ENCODE peak calls at places on chromosomes 12 and 14, in six cellular contexts. One of them, this sample, is unnamed.

GRCh38 chr12:71371132-71371531 is 68.5 kb upstream of the LGR5 start:
- DNase-seq in HCT116: peak; percentile 3
- DNase-seq in H1: no peak
- DNase-seq in A549: no peak
- DNase-seq in GM12878: no peak
- DNase-seq in endothelial cell of umbilical vein: no peak
- DNase-seq in this sample: peak; percentile 28

GRCh38 chr14:44180975-44181374 is 326.1 kb downstream of the FSCB start:
- DNase-seq in HCT116: no peak
- DNase-seq in endothelial cell of umbilical vein: no peak
- DNase-seq in GM12878: no peak
- DNase-seq in A549: no peak
- DNase-seq in H1: no peak
- DNase-seq in this sample: no peak

GRCh38 chr14:21084988-21085853 is 13.2 kb downstream of the ZNF219 start:
- DNase-seq in H1: no peak
- DNase-seq in A549: no peak
- DNase-seq in GM12878: no peak
- DNase-seq in endothelial cell of umbilical vein: no peak
- DNase-seq in HCT116: no peak
- DNase-seq in this sample: no peak

GRCh38 chr14:50387543-50387942 is 9.1 kb downstream of the CDKL1 start:
- DNase-seq in A549: no peak
- DNase-seq in H1: no peak
- DNase-seq in HCT116: no peak
- DNase-seq in GM12878: no peak
- DNase-seq in endothelial cell of umbilical vein: no peak
- DNase-seq in this sample: no peak

GRCh38 chr14:50037837-50038236 is 78.5 kb downstream of the VCPKMT start:
- DNase-seq in A549: no peak
- DNase-seq in H1: no peak
- DNase-seq in endothelial cell of umbilical vein: no peak
- DNase-seq in GM12878: no peak
- DNase-seq in HCT116: no peak
- DNase-seq in this sample: no peak

GRCh38 chr12:63420206-63420644 is 248.1 kb downstream of the DPY19L2 start:
- DNase-seq in H1: peak; percentile 58
- DNase-seq in GM12878: peak; percentile 24
- DNase-seq in HCT116: peak; percentile 73
- DNase-seq in A549: peak; percentile 76
- DNase-seq in endothelial cell of umbilical vein: peak; percentile 80
- DNase-seq in this sample: peak; percentile 92

GRCh38 chr12:5505751-5506150 is 73.8 kb downstream of the NTF3 start:
- DNase-seq in H1: no peak
- DNase-seq in HCT116: no peak
- DNase-seq in GM12878: no peak
- DNase-seq in A549: no peak
- DNase-seq in endothelial cell of umbilical vein: no peak
- DNase-seq in this sample: no peak

GRCh38 chr14:81625343-81625742 is 91.7 kb upstream of the SEL1L start:
- DNase-seq in GM12878: no peak
- DNase-seq in H1: no peak
- DNase-seq in endothelial cell of umbilical vein: no peak
- DNase-seq in HCT116: peak; percentile 15
- DNase-seq in A549: peak; percentile 29
- DNase-seq in this sample: peak; percentile 46

GRCh38 chr14:89600950-89601826 is 184.2 kb upstream of the FOXN3 start:
- DNase-seq in HCT116: no peak
- DNase-seq in GM12878: no peak
- DNase-seq in endothelial cell of umbilical vein: peak; percentile 27
- DNase-seq in H1: no peak
- DNase-seq in A549: no peak
- DNase-seq in this sample: no peak

GRCh38 chr12:75364918-75365317 is 26.0 kb upstream of the GLIPR1L2 start:
- DNase-seq in GM12878: no peak
- DNase-seq in H1: no peak
- DNase-seq in HCT116: no peak
- DNase-seq in A549: no peak
- DNase-seq in endothelial cell of umbilical vein: no peak
- DNase-seq in this sample: peak; percentile 86
- TF ChIP-seq MAX in GM12878: no peak
- TF ChIP-seq MAX in H1: no peak
- TF ChIP-seq MAX in HCT116: no peak
- TF ChIP-seq MAX in A549: no peak
- TF ChIP-seq MAX in endothelial cell of umbilical vein: no peak
- TF ChIP-seq MAX in this sample: no peak

DNA sequence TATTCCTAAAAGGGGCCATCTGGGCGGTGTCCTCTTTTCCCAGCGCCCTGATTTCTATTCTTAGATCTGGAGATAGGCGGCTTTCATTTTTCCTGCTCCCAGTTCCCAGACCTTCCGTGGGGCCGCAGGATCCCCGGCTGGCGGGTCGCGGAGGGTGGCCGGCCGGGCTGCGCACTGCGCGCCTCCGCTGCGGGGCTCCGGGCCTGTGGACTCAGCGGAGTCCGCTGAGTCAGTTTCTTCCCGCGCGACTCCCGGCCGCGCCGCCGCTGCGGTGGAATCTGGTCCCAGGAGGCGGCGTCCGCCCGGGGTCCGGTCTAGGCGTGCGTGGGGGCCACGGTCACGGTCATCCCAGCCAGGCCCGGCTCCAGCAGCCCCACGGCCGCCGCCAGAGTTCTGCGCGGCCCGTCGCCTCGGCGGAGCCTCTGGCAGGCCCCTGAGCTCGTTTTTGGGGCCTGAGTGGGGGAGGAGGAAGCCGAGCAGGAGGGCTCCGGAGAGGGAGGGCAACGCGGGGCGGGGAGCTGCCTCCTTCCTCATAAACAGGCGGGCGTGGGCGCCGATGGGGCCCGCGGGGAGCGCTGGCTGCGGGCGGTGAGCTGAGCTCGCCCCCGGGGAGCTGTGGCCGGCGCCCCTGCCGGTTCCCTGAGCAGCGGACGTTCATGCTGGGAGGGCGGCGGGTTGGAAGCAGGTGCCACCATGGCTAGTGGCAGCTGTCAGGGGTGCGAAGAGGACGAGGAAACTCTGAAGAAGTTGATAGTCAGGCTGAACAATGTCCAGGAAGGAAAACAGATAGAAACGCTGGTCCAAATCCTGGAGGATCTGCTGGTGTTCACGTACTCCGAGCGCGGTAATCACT is at the start of gene LRRK2:
- DNase-seq in A549: peak; percentile 78
- DNase-seq in GM12878: no peak
- DNase-seq in endothelial cell of umbilical vein: peak; percentile 55
- DNase-seq in H1: no peak
- DNase-seq in HCT116: no peak
- DNase-seq in this sample: peak; percentile 98
- TF ChIP-seq POLR2A in A549: peak; percentile 61
- TF ChIP-seq POLR2A in GM12878: peak; percentile 61
- TF ChIP-seq POLR2A in endothelial cell of umbilical vein: no peak
- TF ChIP-seq POLR2A in H1: no peak
- TF ChIP-seq POLR2A in HCT116: no peak
- TF ChIP-seq POLR2A in this sample: peak; percentile 82

DNA sequence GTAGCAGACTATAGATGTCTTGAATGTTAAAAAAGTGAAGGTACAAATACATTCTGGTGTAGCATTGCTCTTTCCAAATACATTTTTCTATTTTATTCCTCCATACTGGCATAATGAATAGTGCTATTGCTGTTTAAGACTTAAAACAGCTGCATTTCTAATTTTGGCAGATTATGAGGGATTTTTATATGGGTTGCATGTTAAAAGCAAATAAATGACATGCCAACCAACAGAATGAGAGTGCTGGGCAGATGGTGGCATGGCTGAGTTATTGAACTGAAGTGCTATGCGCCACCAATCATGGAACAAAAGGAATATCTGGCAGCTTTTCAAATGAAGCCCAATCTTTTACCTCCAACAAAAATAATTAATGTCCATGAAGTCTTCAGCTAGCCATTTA is 215.1 kb downstream of the PRKD1 start:
- DNase-seq in GM12878: no peak
- DNase-seq in H1: no peak
- DNase-seq in HCT116: no peak
- DNase-seq in A549: no peak
- DNase-seq in endothelial cell of umbilical vein: no peak
- DNase-seq in this sample: no peak
- TF ChIP-seq MAX in GM12878: no peak
- TF ChIP-seq MAX in H1: no peak
- TF ChIP-seq MAX in HCT116: no peak
- TF ChIP-seq MAX in A549: no peak
- TF ChIP-seq MAX in endothelial cell of umbilical vein: no peak
- TF ChIP-seq MAX in this sample: no peak

DNA sequence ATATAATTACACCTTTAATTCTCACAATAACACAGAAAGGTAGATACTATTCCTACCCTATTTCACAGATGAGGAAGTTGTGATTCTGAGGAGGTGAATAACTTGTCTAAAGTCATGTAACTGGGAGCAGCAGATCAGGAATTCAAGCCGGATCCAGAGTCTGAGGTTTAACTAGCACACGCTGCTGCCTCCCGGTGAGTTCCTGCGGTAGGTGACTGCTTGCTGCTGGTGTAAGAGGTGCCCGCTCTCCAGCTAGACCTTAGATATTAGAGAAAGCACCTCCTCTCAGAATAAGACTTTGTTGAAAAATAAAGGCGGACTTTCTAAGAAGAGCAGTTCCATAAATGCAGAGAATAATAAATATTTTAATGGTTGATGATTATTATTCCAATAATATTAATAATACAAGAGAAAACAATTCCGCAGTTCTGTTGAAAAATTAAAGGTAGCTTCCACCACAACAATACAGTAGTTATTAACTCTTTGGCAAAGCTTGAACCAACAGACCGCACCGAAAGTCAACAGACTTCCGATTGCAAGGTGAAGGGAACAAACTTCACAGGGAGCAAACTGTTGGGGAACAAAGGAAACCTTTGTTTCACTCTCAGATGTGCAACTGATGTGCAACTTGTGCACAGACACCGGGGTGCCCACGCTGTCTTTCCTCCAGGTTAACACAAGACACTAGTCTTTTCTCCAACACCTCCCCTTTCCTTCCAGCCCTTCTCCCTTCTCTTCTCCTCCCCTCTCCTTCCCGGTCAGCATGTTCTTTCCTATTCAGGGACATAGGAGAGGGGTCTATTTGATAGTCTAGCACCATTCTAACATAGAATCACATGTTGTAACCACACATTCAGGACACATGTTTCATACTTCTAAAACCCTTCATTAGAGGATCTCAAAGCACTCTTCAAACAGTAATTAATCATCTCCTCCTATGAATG is 73.2 kb upstream of the EGLN3 start:
- DNase-seq in endothelial cell of umbilical vein: no peak
- DNase-seq in H1: no peak
- DNase-seq in HCT116: peak; percentile 2
- DNase-seq in A549: no peak
- DNase-seq in GM12878: no peak
- DNase-seq in this sample: no peak
- TF ChIP-seq POLR2A in endothelial cell of umbilical vein: no peak
- TF ChIP-seq POLR2A in H1: no peak
- TF ChIP-seq POLR2A in HCT116: no peak
- TF ChIP-seq POLR2A in A549: no peak
- TF ChIP-seq POLR2A in GM12878: no peak
- TF ChIP-seq POLR2A in this sample: no peak

GRCh38 chr12:20731274-20731673 is 36.1 kb downstream of the SLCO1C1 start:
- DNase-seq in HCT116: no peak
- DNase-seq in H1: no peak
- DNase-seq in endothelial cell of umbilical vein: no peak
- DNase-seq in A549: peak; percentile 9
- DNase-seq in GM12878: no peak
- DNase-seq in this sample: peak; percentile 19
- TF ChIP-seq MAX in HCT116: no peak
- TF ChIP-seq MAX in H1: no peak
- TF ChIP-seq MAX in endothelial cell of umbilical vein: no peak
- TF ChIP-seq MAX in A549: no peak
- TF ChIP-seq MAX in GM12878: no peak
- TF ChIP-seq MAX in this sample: no peak

DNA sequence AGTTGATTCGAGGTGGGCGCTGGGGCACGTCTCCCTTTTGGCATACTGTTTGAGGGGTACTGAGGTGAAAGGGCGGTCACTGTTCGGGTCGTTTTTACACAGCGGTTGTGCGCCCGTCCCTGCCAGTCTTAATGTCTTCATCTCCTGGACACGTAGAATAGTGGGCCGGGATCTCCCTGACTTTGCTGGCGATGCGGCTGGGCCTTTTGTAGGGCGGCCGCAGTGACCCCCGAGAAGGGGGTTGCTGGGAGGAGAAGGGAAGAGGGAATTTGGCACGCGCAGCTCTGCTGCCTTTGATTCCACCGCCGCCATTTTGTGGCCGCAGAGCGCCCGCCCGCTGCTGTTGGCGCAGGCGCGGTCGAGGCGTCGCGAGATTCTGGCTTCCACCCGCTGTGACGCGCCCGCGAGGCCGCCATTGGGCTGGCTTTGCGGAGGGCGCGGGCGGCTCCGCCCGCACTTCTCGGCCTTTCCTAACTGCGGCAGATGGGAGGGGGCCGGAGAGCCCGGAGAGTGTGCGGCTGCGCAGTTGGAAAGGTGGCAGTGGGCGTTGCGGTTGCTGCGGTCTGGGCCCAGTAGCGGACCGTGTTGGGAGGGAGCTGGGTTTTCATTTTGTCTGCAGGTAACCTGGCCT is 542 bp downstream of the SRSF5 start:
- DNase-seq in GM12878: peak; percentile 61
- DNase-seq in A549: peak; percentile 88
- DNase-seq in endothelial cell of umbilical vein: peak; percentile 94
- DNase-seq in HCT116: peak; percentile 61
- DNase-seq in H1: peak; percentile 73
- DNase-seq in this sample: peak; percentile 92
- TF ChIP-seq POLR2A in GM12878: peak; percentile 86
- TF ChIP-seq POLR2A in A549: peak; percentile 88
- TF ChIP-seq POLR2A in endothelial cell of umbilical vein: no peak
- TF ChIP-seq POLR2A in HCT116: no peak
- TF ChIP-seq POLR2A in H1: peak; percentile 64
- TF ChIP-seq POLR2A in this sample: peak; percentile 50

DNA sequence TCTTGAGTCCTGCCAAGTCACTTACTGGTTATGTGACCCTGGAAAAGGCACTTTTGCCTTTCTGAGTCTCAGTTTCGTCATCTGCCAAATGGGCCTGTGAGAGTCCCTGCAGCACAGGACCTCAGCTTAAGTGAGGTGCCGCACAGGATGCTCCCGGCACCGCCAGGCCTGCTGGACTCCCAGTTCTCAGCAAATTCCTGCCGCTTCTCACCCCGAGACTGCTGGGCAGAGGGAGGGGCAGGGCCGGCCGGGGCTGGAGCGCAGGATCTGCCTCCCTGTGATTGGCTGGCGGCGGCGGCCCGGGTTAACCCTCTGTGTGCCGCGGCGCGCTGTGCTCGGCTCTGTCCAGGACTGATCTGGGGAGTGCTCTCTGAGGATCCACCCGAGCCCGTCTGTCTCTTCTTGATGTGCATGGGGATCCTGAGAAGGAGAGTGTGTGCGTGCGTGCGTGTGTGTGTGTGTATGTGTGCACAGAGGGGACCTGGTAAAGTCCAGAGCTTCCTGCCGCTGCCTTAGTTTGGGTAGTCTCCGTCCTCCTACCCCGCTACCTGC is 8.6 kb downstream of the SETD1B start:
- DNase-seq in endothelial cell of umbilical vein: peak; percentile 53
- DNase-seq in A549: peak; percentile 82
- DNase-seq in GM12878: no peak
- DNase-seq in HCT116: no peak
- DNase-seq in H1: no peak
- DNase-seq in this sample: no peak
- TF ChIP-seq MAX in endothelial cell of umbilical vein: no peak
- TF ChIP-seq MAX in A549: peak; percentile 15
- TF ChIP-seq MAX in GM12878: no peak
- TF ChIP-seq MAX in HCT116: no peak
- TF ChIP-seq MAX in H1: no peak
- TF ChIP-seq MAX in this sample: no peak

This sample was measured in NB4.